ENCODE peak calls at places on chromosomes 5 and 9, in seven cellular contexts. R is neuronal stem cell, W is IMR-90, E is H9, I is mesenchymal stem cell, D is trophoblast cell, Z is H1. H is an unnamed sample.

GRCh38 chr5:150809363-150809762 is 30.8 kb downstream of the SMIM3 start:
- DNase-seq in Z (no peak), I (no peak), D (no peak), E (no peak), R (no peak), W (no peak), H (no peak)

GRCh38 chr9:101836021-101836420 is 97.6 kb upstream of the GRIN3A start:
- DNase-seq in D (no peak), I (no peak), W (no peak), Z (no peak), R (no peak), E (no peak), H (no peak)

GRCh38 chr5:137486707-137487106 is 12.4 kb downstream of the SPOCK1 start:
- DNase-seq in W (peak; percentile 81), Z (no peak), E (no peak), R (no peak), D (no peak), I (no peak), H (no peak)

GRCh38 chr5:173884402-173885053 is 3.6 kb upstream of the CPEB4 start:
- DNase-seq in I (no peak), Z (no peak), D (peak; percentile 25), R (no peak), W (no peak), E (no peak), H (no peak)

GRCh38 chr5:128038641-128039040 is 44.9 kb upstream of the SLC12A2 start:
- DNase-seq in I (peak; percentile 38), R (no peak), W (peak; percentile 73), E (no peak), Z (no peak), D (peak; percentile 74), H (no peak)

GRCh38 chr5:14339467-14339866 is 196.3 kb downstream of the TRIO start:
- DNase-seq in W (no peak), R (no peak), E (no peak), D (no peak), Z (no peak), I (no peak), H (no peak)

GRCh38 chr5:172104021-172104420 is 84.0 kb downstream of the STK10 start:
- DNase-seq in W (no peak), E (peak; percentile 50), R (no peak), D (peak; percentile 33), I (peak; percentile 39), Z (no peak), H (peak; percentile 53)

GRCh38 chr9:111566234-111566633 is 33.2 kb downstream of the PTGR1 start:
- DNase-seq in W (no peak), D (no peak), I (no peak), E (no peak), Z (no peak), R (no peak), H (no peak)

GRCh38 chr5:15373151-15373550 is 126.8 kb upstream of the FBXL7 start:
- DNase-seq in Z (no peak), R (no peak), W (no peak), I (no peak), D (peak; percentile 71), E (no peak), H (no peak)

GRCh38 chr5:105877592-105877991 is 1793.1 kb downstream of the EFNA5 start:
- DNase-seq in D (no peak), R (no peak), W (no peak), E (no peak), Z (no peak), I (no peak), H (no peak)

GRCh38 chr9:111440226-111440625 is 44.0 kb downstream of the ECPAS start:
- DNase-seq in Z (no peak), R (no peak), I (no peak), E (no peak), W (no peak), D (no peak), H (no peak)

GRCh38 chr5:39543335-39543734 is 118.6 kb upstream of the DAB2 start:
- DNase-seq in I (peak; percentile 12), W (peak; percentile 27), D (no peak), Z (no peak), E (no peak), R (no peak), H (no peak)

GRCh38 chr5:150636391-150637244 is 3.8 kb upstream of the SYNPO start:
- DNase-seq in R (no peak), I (peak; percentile 72), E (no peak), Z (no peak), W (peak; percentile 68), D (no peak), H (no peak)

GRCh38 chr9:88905506-88905905 is 85.8 kb upstream of the S1PR3 start:
- DNase-seq in Z (no peak), E (no peak), R (no peak), D (no peak), I (no peak), W (peak; percentile 10), H (no peak)

GRCh38 chr9:95512751-95513120 is 4.0 kb downstream of the PTCH1 start:
- DNase-seq in R (no peak), E (no peak), Z (no peak), I (peak; percentile 25), W (no peak), D (no peak), H (no peak)

DNA sequence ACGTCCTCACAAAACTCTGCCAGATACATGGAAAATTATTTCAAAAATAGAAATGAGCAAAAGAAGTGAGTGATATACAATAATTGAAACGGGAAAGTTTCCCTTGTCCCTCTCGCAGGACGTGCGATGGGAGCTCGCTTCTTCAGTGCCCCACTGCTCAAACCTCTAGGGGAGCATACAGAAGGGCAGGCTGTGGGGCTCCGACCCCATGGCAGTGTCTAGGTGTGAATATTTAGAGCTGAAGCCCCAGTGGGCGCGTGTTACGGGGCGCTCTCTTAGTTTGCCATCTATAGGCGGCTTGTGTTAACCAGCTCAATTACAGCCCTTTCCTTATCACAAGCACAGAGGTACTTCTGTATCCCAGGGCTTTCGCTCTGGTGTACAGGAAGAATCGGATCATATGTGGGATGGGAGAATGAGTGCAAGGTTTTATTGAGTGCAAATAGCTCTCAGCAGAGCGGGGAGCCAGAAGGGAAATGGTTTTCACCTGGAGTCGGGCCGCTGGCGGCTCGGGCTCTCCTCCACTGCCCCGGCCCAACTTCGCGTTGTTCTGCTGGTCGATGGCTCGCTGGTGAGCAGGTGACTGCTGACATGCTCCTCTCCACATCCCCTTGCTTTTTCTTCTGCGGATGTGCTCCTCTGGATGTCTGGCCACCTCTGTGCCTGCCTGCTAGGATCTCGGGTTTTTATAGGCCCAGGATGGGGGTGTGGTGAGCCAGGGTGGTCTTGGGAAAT is 334.0 kb upstream of the PTPRD start:
- DNase-seq in W (no peak), Z (no peak), R (no peak), D (no peak), E (peak; percentile 26), I (no peak), H (no peak)
- H2BK120ac ChIP-seq in W (no peak overlapping the region), Z (no peak overlapping the region), R (no peak overlapping the region), D (no peak overlapping the region), E (no peak overlapping the region), I (no peak overlapping the region), H (no peak overlapping the region)

GRCh38 chr9:131236161-131236560 is 40.1 kb downstream of the FAM78A start:
- DNase-seq in Z (no peak), R (no peak), W (no peak), I (no peak), E (no peak), D (no peak), H (no peak)

GRCh38 chr9:131237311-131237710 is 39.0 kb downstream of the FAM78A start:
- DNase-seq in W (no peak), E (no peak), R (no peak), D (no peak), I (no peak), Z (no peak), H (no peak)

GRCh38 chr9:131237931-131238401 is 38.3 kb downstream of the FAM78A start:
- DNase-seq in Z (no peak), R (peak; percentile 17), E (peak; percentile 72), I (peak; percentile 69), W (peak; percentile 88), D (peak; percentile 86), H (peak; percentile 67)

GRCh38 chr9:131235480-131235851 is 40.8 kb downstream of the FAM78A start:
- DNase-seq in R (no peak), D (no peak), E (no peak), I (no peak), Z (no peak), W (no peak), H (no peak)

GRCh38 chr9:131236761-131237160 is 39.5 kb downstream of the FAM78A start:
- DNase-seq in E (no peak), I (no peak), W (no peak), D (no peak), Z (no peak), R (no peak), H (no peak)
- H2BK120ac ChIP-seq in E (no peak overlapping the region), I (no peak overlapping the region), W (no peak overlapping the region), D (no peak overlapping the region), Z (no peak overlapping the region), R (no peak overlapping the region), H (no peak overlapping the region)

GRCh38 chr9:137240321-137240840 is 706 bp upstream of the TUBB4B start:
- DNase-seq in W (peak; percentile 61), Z (no peak), E (no peak), I (peak; percentile 82), R (no peak), D (peak; percentile 54), H (no peak)
- H2BK120ac ChIP-seq in W (peak overlapping the region; percentile 43), Z (no peak overlapping the region), E (no peak overlapping the region), I (peak overlapping the region; percentile 64), R (no peak overlapping the region), D (peak overlapping the region; percentile 93), H (peak overlapping the region; percentile 1)

DNA sequence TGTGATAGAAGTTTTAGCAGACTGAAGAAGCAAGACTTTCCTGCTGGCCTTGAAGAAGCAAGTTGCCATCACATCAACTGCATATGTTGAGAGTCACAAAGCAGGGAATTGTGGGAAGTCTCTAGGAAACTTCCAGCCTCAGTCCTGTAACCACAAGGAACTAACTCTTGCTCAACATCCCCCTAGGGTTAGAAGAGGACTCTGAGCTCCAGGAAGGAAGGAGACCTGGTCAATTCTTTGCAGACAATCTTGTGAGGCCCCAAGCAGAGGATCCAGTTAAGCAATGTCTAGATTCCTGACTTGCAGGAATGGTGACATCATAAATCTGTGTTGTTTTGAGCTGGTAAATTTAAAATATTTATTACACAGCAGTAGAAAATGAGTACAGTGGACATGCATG is 18.6 kb upstream of the ZNF366 start:
- DNase-seq in Z (no peak), E (no peak), W (peak; percentile 77), R (no peak), I (peak; percentile 97), D (peak; percentile 100), H (peak; percentile 50)
- H2BK120ac ChIP-seq in Z (no peak overlapping the region), E (no peak overlapping the region), W (peak overlapping the region; percentile 53), R (no peak overlapping the region), I (no peak overlapping the region), D (peak overlapping the region; percentile 99), H (no peak overlapping the region)

GRCh38 chr9:3323714-3324113 is 202.1 kb downstream of the RFX3 start:
- DNase-seq in R (no peak), W (no peak), I (no peak), Z (no peak), D (no peak), E (no peak), H (peak; percentile 40)
- H2BK120ac ChIP-seq in R (no peak overlapping the region), W (no peak overlapping the region), I (no peak overlapping the region), Z (no peak overlapping the region), D (no peak overlapping the region), E (no peak overlapping the region), H (no peak overlapping the region)

GRCh38 chr9:124616961-124617360 is 109.8 kb upstream of the NR5A1 start:
- DNase-seq in I (no peak), Z (no peak), W (no peak), E (no peak), D (no peak), R (no peak), H (no peak)
- H2BK120ac ChIP-seq in I (no peak overlapping the region), Z (no peak overlapping the region), W (no peak overlapping the region), E (no peak overlapping the region), D (no peak overlapping the region), R (no peak overlapping the region), H (peak overlapping the region; percentile 61)

H was measured in mesendoderm.